ENCODE peak calls at places on chromosomes 7 and 10, in four cellular contexts. Y, A, E and U are unnamed samples.

GRCh38 chr10:97279121-97279815 is 13.2 kb downstream of the ARHGAP19 start:
- DNase-seq in Y (no peak), A (no peak), E (no peak), U (no peak)

GRCh38 chr10:4758256-4758655 is 67.8 kb upstream of the AKR1E2 start:
- DNase-seq in Y (no peak), A (no peak), E (no peak), U (no peak)

GRCh38 chr7:54565432-54565831 is 23.3 kb downstream of the VSTM2A start:
- DNase-seq in Y (no peak), A (no peak), E (no peak), U (no peak)

GRCh38 chr10:75404023-75404334 is 2.4 kb upstream of the ZNF503 start:
- DNase-seq in Y (no peak), A (no peak), E (no peak), U (no peak)

GRCh38 chr7:25861704-25862253 is 290.2 kb upstream of the NFE2L3 start:
- DNase-seq in Y (no peak), A (no peak), E (no peak), U (no peak)

GRCh38 chr10:71334228-71334791 is 15.3 kb downstream of the SLC29A3 start:
- DNase-seq in Y (no peak), A (no peak), E (no peak), U (no peak)

GRCh38 chr10:29826801-29827200 is 192.0 kb upstream of the SVIL start:
- DNase-seq in Y (no peak), A (no peak), E (no peak), U (no peak)

GRCh38 chr10:30106987-30107386 is 47.6 kb upstream of the JCAD start:
- DNase-seq in Y (no peak), A (no peak), E (no peak), U (no peak)

GRCh38 chr10:127908106-127908957 is 1.4 kb downstream of the PTPRE start:
- DNase-seq in Y (peak; percentile 55), A (peak; percentile 59), E (no peak), U (no peak)

GRCh38 chr10:26485150-26485941 is 47.2 kb downstream of the APBB1IP start:
- DNase-seq in Y (no peak), A (no peak), E (no peak), U (no peak)
- H3K27ac ChIP-seq in Y (no peak overlapping the region), A (peak overlapping the region; percentile 68), E (peak overlapping the region; percentile 75), U (no peak overlapping the region)

GRCh38 chr10:95444792-95445191 is 116.4 kb downstream of the SORBS1 start:
- DNase-seq in Y (no peak), A (no peak), E (no peak), U (no peak)
- H3K4me3 ChIP-seq in Y (no peak overlapping the region), A (no peak overlapping the region), E (peak overlapping the region; percentile 29), U (no peak overlapping the region)

GRCh38 chr10:5805260-5805659 is 8.0 kb downstream of the GDI2 start:
- DNase-seq in Y (no peak), A (no peak), E (no peak), U (no peak)
- H3K27ac ChIP-seq in Y (no peak overlapping the region), A (no peak overlapping the region), E (no peak overlapping the region), U (no peak overlapping the region)

DNA sequence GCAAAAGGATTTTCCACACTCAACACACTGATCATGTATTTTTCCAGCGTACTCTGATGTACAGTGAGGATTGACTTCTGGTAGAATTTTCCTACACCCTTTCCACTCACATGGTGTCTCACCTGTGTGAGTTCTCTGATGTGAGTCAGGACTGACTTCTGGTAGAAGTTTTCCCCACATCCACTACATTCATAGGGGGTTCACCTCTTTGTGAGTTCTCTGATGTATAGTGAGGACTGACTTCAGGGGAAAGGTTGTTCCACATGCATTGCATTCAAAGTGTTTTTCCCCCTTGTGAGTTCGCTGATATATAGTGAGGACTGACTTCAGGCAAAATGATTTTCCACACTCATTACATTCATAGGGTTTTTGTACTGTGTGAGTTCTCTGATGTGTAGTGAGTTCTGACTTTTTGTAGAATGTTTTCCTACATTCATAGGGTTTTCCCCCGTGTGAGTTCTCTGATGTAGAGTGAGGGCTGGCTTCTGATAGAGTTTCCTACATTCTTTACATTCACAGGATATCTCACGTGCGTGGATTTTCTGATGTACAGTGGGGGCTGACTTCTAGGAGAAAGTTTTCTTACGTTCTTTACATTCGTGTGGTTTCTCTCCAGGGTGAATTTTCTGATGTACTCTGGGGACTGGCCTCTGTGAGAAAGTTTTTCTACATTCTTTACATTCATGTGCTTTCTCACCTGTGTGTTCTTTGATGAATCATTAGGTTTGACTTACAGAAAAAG is 146.5 kb downstream of the GLRX3 start:
- DNase-seq in Y (no peak), A (no peak), E (no peak), U (no peak)
- H3K4me3 ChIP-seq in Y (no peak overlapping the region), A (no peak overlapping the region), E (no peak overlapping the region), U (no peak overlapping the region)

GRCh38 chr7:99504281-99504602 is 220 bp upstream of the ZKSCAN5 start:
- DNase-seq in Y (no peak), A (no peak), E (no peak), U (no peak)
- H3K27ac ChIP-seq in Y (peak overlapping the region; percentile 84), A (peak overlapping the region; percentile 90), E (peak overlapping the region; percentile 78), U (peak overlapping the region; percentile 84)

GRCh38 chr10:27241640-27242472 is 1.3 kb upstream of the ACBD5 start:
- DNase-seq in Y (peak; percentile 91), A (peak; percentile 96), E (peak; percentile 88), U (peak; percentile 71)
- H3K4me3 ChIP-seq in Y (peak overlapping the region; percentile 75), A (peak overlapping the region; percentile 75), E (peak overlapping the region; percentile 80), U (peak overlapping the region; percentile 77)

DNA sequence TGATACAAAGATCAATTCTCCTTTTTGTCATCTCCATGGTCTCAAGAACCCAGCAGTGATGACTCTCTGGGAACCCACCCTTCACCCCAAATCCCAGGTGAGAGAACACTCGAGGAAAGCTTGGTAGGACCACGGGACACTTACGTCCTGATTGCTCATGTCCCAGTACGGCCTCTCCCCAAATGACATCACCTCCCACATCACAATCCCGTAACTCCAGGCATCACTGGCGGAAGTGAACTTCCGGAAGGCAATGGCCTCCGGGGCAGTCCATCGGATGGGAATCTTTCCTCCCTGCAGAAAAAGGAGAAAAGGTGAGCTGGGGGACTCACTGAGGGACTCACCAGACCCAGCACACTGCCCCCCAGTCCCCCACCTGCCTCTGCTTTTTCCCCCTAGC is 21.0 kb downstream of the EPHB4 start:
- DNase-seq in Y (no peak), A (no peak), E (no peak), U (no peak)
- H3K27ac ChIP-seq in Y (no peak overlapping the region), A (no peak overlapping the region), E (no peak overlapping the region), U (no peak overlapping the region)

GRCh38 chr10:107103174-107104025 is 61.1 kb downstream of the SORCS1 start:
- DNase-seq in Y (no peak), A (peak; percentile 73), E (no peak), U (no peak)
- H3K4me3 ChIP-seq in Y (no peak overlapping the region), A (no peak overlapping the region), E (no peak overlapping the region), U (no peak overlapping the region)